ENCODE peak calls at places on chromosomes 3 and 15, in seven cellular contexts. M is cardiac fibroblast, Q is fibroblast of pulmonary artery, Z is HFFc6, U is kidney, C is GM13976, Y is lower leg skin. V is an unnamed sample.

GRCh38 chr3:133124511-133124910 is 86.3 kb downstream of the TMEM108 start:
- DNase-seq in Z (no peak), M (peak; percentile 22), U (no peak), C (no peak), Q (peak; percentile 13), Y (no peak), V (no peak)

GRCh38 chr3:134020135-134020680 is 9.5 kb downstream of the SLCO2A1 start:
- DNase-seq in U (no peak), C (no peak), Z (no peak), Q (no peak), Y (peak; percentile 9), M (no peak), V (no peak)

GRCh38 chr15:48510976-48511375 is 134.5 kb downstream of the FBN1 start:
- DNase-seq in Z (no peak), C (no peak), U (no peak), Q (no peak), Y (peak; percentile 45), M (no peak), V (no peak)

GRCh38 chr15:52765779-52766178 is 24.4 kb downstream of the ONECUT1 start:
- DNase-seq in Y (no peak), U (no peak), Q (peak; percentile 11), M (peak; percentile 5), C (no peak), Z (peak; percentile 41), V (no peak)

GRCh38 chr3:177945999-177946398 is 590.2 kb upstream of the KCNMB2 start:
- DNase-seq in M (no peak), Z (no peak), Y (no peak), Q (no peak), C (no peak), U (no peak), V (no peak)

GRCh38 chr15:100890850-100891249 is 11.2 kb downstream of the ALDH1A3 start:
- DNase-seq in U (no peak), Z (no peak), M (no peak), Y (no peak), C (no peak), Q (no peak), V (no peak)

GRCh38 chr15:60975203-60975602 is 253.9 kb downstream of the RORA start:
- DNase-seq in U (no peak), Z (no peak), M (peak; percentile 56), Q (peak; percentile 58), Y (no peak), C (no peak), V (no peak)

GRCh38 chr3:9439331-9439730 is 41.9 kb downstream of the SETD5 start:
- DNase-seq in C (no peak), U (no peak), M (no peak), Q (no peak), Y (no peak), Z (no peak), V (no peak)

GRCh38 chr3:45896069-45896468 is 9.7 kb downstream of the CCR9 start:
- DNase-seq in Z (no peak), M (no peak), Q (no peak), U (no peak), Y (no peak), C (no peak), V (no peak)

GRCh38 chr15:70098461-70099166 is 897 bp upstream of the TLE3 start:
- DNase-seq in C (no peak), U (peak; percentile 92), M (peak; percentile 42), Z (no peak), Q (peak; percentile 33), Y (no peak), V (no peak)

GRCh38 chr3:10357592-10358308 is 36.8 kb upstream of the SEC13 start:
- DNase-seq in M (peak; percentile 93), Y (no peak), C (no peak), Q (peak; percentile 89), U (no peak), Z (peak; percentile 77), V (no peak)

GRCh38 chr15:99371180-99372103 is 120.2 kb downstream of the LRRC28 start:
- DNase-seq in C (no peak), Z (no peak), Y (no peak), Q (peak; percentile 73), U (no peak), M (peak; percentile 73), V (peak; percentile 44)

GRCh38 chr3:62795978-62796635 is 79.1 kb downstream of the CADPS start:
- DNase-seq in M (no peak), Q (no peak), U (no peak), Z (no peak), Y (no peak), C (no peak), V (no peak)

GRCh38 chr15:77659350-77660321 is 26.9 kb upstream of the LINGO1 start:
- DNase-seq in Z (peak; percentile 48), M (peak; percentile 63), Q (peak; percentile 50), U (no peak), C (peak; percentile 83), Y (no peak), V (peak; percentile 79)

GRCh38 chr15:85828869-85829268 is 34.1 kb upstream of the KLHL25 start:
- DNase-seq in U (no peak), Y (no peak), Z (no peak), C (no peak), Q (no peak), M (no peak), V (no peak)

GRCh38 chr3:140004271-140004670 is 69.3 kb downstream of the CLSTN2 start:
- DNase-seq in Z (no peak), U (no peak), Q (no peak), Y (no peak), M (no peak), C (no peak), V (no peak)

GRCh38 chr15:56832125-56832524 is 86.3 kb upstream of the TCF12 start:
- DNase-seq in C (no peak), Y (peak; percentile 24), U (no peak), Q (peak; percentile 37), Z (no peak), M (peak; percentile 63), V (no peak)

GRCh38 chr3:117358717-117359314 is 649.2 kb downstream of the TUSC7 start:
- DNase-seq in Y (no peak), Z (no peak), Q (no peak), M (no peak), U (peak; percentile 51), C (no peak), V (no peak)

GRCh38 chr3:117349566-117349965 is 640.0 kb downstream of the TUSC7 start:
- DNase-seq in C (no peak), M (no peak), U (no peak), Q (no peak), Y (no peak), Z (no peak), V (no peak)

GRCh38 chr3:117350386-117350785 is 640.8 kb downstream of the TUSC7 start:
- DNase-seq in M (no peak), C (no peak), Z (no peak), Y (no peak), U (no peak), Q (no peak), V (no peak)

GRCh38 chr3:117356296-117356695 is 646.7 kb downstream of the TUSC7 start:
- DNase-seq in C (no peak), U (no peak), Z (no peak), Y (no peak), Q (no peak), M (no peak), V (no peak)

DNA sequence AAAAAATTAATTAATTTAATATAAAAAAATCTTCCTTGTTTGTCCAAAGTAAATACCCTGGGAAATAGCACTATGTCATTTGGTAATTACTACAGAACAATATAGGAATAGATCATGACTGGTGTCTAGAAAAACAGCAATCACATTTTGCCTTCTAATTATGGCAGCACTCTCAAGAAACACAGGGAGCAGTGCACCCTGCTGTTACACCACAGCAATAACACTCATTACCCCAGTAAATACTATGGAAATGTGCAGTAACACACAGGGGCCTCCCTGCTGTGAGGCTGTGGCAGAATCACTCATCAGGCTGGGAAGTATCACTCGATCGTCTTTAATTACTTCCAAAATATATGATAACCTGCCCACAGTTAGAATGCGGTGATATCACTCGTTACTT is 646.0 kb downstream of the TUSC7 start:
- DNase-seq in C (peak; percentile 9), Y (no peak), Q (peak; percentile 3), Z (no peak), M (peak; percentile 0), U (no peak), V (peak; percentile 11)
- TF ChIP-seq CTCF in C (peak; percentile 16), Y (no peak), Q (peak; percentile 16), Z (no peak), M (no peak), U (peak; percentile 61), V (peak; percentile 45)

DNA sequence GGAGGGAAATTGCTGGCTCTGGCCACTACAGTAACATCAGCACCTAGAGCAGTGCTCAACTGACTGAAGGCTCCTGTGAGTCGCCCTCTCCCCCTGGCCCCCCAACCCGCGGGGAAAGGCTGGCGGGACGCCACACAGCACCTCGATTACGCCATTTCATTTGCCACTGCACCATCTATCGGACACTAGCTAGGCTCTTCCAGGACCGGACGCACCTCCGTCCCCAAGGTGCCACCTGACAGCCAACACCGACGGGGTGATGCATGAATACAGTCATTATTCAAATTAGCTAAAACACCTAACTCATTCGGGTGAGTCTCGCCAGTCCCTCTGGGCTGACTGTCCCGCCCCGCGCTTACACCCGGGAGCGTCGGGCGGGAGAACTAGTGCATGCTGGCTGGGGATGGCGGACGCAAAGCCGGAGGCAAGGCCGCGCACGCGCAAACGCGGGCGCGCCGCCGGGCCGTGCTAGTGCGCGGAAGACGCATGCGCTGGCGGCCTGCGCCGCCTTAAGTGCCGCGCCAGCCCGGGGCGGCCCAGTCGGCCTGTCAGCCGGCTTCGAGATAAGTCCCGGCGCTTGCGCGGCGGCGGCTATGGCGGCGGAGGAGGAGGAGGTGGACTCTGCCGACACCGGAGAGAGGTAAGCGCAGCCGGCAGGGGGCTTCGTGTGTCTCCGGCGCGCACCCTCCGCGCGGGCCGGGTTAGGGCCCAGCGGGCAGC is at the start of gene ABHD5:
- DNase-seq in Z (peak; percentile 89), C (peak; percentile 95), M (peak; percentile 97), Q (peak; percentile 96), Y (peak; percentile 83), U (peak; percentile 97), V (peak; percentile 95)
- TF ChIP-seq CTCF in Z (peak; percentile 65), C (peak; percentile 14), M (peak; percentile 19), Q (peak; percentile 5), Y (no peak), U (peak; percentile 35), V (peak; percentile 51)

DNA sequence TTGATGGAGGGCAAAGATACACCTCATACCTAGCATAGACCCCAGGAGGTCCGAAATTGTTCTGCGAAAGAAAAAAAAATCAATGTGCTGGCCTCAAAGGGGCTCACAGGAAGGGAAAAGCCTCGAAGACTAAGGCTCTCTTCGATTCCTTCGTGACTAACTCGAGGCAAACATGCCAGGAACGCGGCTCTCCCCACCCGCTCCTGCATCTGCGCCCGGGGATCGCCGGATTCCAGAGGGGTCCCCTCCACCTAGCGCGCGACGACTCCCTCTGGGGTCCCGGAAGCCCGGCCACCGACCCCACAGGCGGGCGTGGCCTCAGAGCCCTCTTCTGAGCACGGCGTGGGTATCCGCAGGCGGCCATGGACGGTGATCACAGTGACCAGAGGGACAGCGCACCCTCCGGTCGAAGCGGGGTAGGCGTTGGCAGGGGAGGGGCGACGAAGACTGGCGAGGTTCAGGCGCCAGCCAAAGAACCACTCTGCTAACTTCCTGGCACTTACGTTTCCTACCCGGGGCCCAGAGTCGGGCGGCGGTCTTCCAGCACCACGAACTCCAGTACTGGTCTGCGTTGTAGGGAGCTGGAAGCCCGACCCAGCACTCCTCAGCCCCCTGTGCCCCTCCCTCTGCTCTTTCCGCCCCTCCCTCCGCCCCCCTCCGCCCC is 517 bp upstream of the EIF3J start:
- DNase-seq in M (no peak), Y (peak; percentile 84), Z (peak; percentile 83), U (peak; percentile 96), Q (no peak), C (no peak), V (no peak)
- TF ChIP-seq CTCF in M (peak; percentile 51), Y (no peak), Z (peak; percentile 68), U (peak; percentile 39), Q (peak; percentile 44), C (peak; percentile 70), V (peak; percentile 45)

GRCh38 chr3:43766672-43767465 is 76.1 kb downstream of the ABHD5 start:
- DNase-seq in Z (peak; percentile 90), C (no peak), Y (no peak), M (peak; percentile 49), U (no peak), Q (peak; percentile 30), V (no peak)
- TF ChIP-seq CTCF in Z (peak; percentile 58), C (no peak), Y (no peak), M (peak; percentile 10), U (no peak), Q (no peak), V (no peak)